ENCODE peak calls at places on chromosomes 16 and 17, in ten cellular contexts. F is heart right ventricle, L is fibroblast of lung, U is AG09309, K is upper lobe of right lung, N is endothelial cell, X is prostate gland, R is A549, A is nephron progenitor cell, J is BJ. G is an unnamed sample.

GRCh38 chr16:19595043-19595767 is 39.7 kb downstream of the VPS35L start:
- DNase-seq in X (no peak), J (peak; percentile 37), F (peak; percentile 50), A (no peak), R (peak; percentile 76), K (no peak), L (peak; percentile 12), N (no peak), U (peak; percentile 75), G (no peak)

GRCh38 chr16:88084881-88085280 is 133.6 kb downstream of the BANP start:
- DNase-seq in U (no peak), A (no peak), K (no peak), X (no peak), N (no peak), F (no peak), L (peak; percentile 86), R (no peak), J (no peak), G (no peak)

GRCh38 chr16:29820730-29821662 is 734 bp downstream of the MVP start:
- DNase-seq in K (peak; percentile 91), A (no peak), X (peak; percentile 61), J (no peak), U (no peak), L (no peak), R (peak; percentile 77), N (no peak), F (no peak), G (no peak)

GRCh38 chr17:44348234-44348987 is 3.3 kb downstream of the GRN start:
- DNase-seq in X (peak; percentile 47), U (no peak), J (no peak), F (no peak), L (no peak), N (no peak), R (no peak), A (no peak), K (peak; percentile 76), G (no peak)

GRCh38 chr16:84881702-84882521 is 62.1 kb downstream of the CRISPLD2 start:
- DNase-seq in R (peak; percentile 61), X (no peak), N (no peak), J (peak; percentile 94), F (no peak), U (peak; percentile 87), K (no peak), L (peak; percentile 95), A (no peak), G (no peak)

GRCh38 chr17:8739104-8739503 is 5.5 kb downstream of the CCDC42 start:
- DNase-seq in F (no peak), N (no peak), K (no peak), R (no peak), J (no peak), L (no peak), U (no peak), A (peak; percentile 80), X (no peak), G (no peak)

GRCh38 chr16:49563666-49564065 is 190.1 kb downstream of the C16orf78 start:
- DNase-seq in J (no peak), X (no peak), N (no peak), U (no peak), R (no peak), L (no peak), A (no peak), F (no peak), K (no peak), G (no peak)

GRCh38 chr16:56389554-56389953 is 35.8 kb downstream of the AMFR start:
- DNase-seq in K (no peak), X (no peak), L (peak; percentile 88), F (no peak), A (no peak), J (peak; percentile 87), N (no peak), R (peak; percentile 29), U (peak; percentile 90), G (no peak)

GRCh38 chr17:50918071-50918932 is 52.1 kb upstream of the TOB1 start:
- DNase-seq in L (no peak), R (no peak), K (no peak), X (no peak), F (no peak), N (no peak), A (no peak), U (no peak), J (no peak), G (no peak)

GRCh38 chr17:18246880-18247612 is 11.5 kb downstream of the FLII start:
- DNase-seq in N (peak; percentile 50), R (peak; percentile 86), A (peak; percentile 81), X (peak; percentile 90), L (no peak), F (peak; percentile 62), U (no peak), K (peak; percentile 94), J (no peak), G (no peak)

GRCh38 chr16:15461376-15461775 is 27.0 kb downstream of the BMERB1 start:
- DNase-seq in J (no peak), X (no peak), A (no peak), L (no peak), R (no peak), U (no peak), K (no peak), F (no peak), N (no peak), G (no peak)

GRCh38 chr16:71439531-71439930 is 2.3 kb downstream of the TLE7 start:
- DNase-seq in U (no peak), X (no peak), N (no peak), L (no peak), A (no peak), J (no peak), F (no peak), R (no peak), K (no peak), G (no peak)

GRCh38 chr16:71443714-71444113 is 1.9 kb upstream of the TLE7 start:
- DNase-seq in F (no peak), U (no peak), K (no peak), A (no peak), R (no peak), N (no peak), X (no peak), L (no peak), J (no peak), G (no peak)

GRCh38 chr16:71442041-71442440 is at the start of gene TLE7:
- DNase-seq in R (no peak), N (no peak), F (no peak), U (no peak), J (no peak), L (no peak), X (no peak), A (no peak), K (no peak), G (no peak)

GRCh38 chr16:71441348-71441781 is 489 bp downstream of the TLE7 start:
- DNase-seq in A (no peak), N (no peak), K (no peak), L (no peak), U (no peak), J (no peak), F (no peak), X (no peak), R (no peak), G (no peak)

DNA sequence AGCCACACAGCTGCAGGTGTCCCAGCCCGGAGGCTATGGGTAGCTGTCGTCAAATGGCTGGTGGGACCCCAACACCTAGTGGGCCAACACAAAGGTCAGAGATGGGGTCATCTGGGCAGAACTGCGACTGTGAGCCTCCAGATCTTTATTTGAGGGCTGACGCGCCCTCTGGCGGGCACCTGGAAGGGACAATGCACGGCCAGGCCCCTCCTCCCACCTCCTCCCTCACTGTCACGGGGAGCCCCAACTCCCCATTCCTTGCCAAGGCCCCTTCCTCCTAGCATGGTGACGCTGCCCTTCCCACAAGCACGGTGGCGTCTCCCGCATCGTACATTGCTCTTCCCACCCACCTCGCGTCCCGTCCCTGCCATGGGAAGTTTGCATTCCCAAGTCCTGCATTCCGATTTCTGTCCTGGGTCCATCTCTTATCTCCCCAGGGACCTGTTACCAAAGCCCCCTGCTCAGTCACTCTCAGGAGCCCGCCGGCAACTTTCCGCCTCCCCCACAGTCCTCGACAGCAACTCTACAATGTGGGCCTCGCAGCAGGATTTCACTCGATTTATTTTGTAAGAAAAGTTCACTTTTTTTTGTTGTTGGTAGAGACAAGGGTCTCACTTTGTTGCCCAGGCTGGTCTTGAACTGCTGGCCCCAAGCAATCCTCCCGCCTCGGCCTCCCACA is 1.0 kb downstream of the TLE7 start:
- DNase-seq in U (no peak), F (no peak), K (no peak), J (no peak), L (no peak), R (no peak), X (no peak), N (peak; percentile 42), A (no peak), G (no peak)
- TF ChIP-seq CTCF in U (peak; percentile 11), F (no peak), K (no peak), J (no peak), L (no peak), R (no peak), X (no peak), N (no peak), A (peak; percentile 22), G (peak; percentile 40)

DNA sequence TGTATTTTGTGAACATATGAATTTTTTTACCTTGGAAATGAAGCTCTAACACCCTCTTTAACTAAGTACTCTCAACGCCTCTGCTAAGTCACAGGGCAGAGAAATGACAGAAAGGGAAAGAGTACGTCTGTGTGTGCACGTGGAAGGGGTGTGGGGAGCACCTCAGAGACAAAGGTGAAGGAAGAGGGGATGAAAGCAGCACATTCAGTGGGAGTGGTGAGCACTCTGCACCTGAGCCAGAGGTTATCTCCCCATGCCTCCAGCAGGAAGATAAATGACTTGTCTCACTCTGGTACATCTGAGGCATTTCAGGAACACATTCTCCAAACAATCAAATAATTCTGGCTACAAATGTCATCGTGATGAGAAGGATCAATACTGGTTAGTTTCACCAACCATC is 15.0 kb downstream of the GNA13 start:
- DNase-seq in J (no peak), K (no peak), U (no peak), L (no peak), R (no peak), X (no peak), F (no peak), A (no peak), N (no peak), G (no peak)
- TF ChIP-seq CTCF in J (no peak), K (no peak), U (no peak), L (no peak), R (no peak), X (no peak), F (no peak), A (no peak), N (no peak), G (no peak)

DNA sequence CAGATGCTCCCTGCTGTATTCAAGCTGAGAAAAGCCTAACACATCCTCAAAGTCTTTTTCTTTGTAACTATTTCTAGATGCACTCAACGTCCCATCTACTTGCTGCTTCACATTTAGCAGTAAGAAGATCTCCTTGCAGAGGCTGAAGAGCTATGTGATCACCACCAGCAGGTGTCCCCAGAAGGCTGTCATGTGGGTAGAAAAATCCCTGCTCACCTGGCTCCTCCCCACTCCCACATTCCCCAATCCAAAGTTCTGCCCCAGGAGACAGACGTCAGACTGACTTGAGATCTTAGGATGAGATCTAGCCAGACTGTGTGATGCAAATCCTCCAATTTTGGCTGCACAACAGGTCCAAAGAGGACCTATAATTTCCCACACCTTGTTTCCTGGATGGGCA is 1.1 kb downstream of the CCL13 start:
- DNase-seq in K (no peak), X (no peak), R (no peak), A (no peak), L (no peak), F (no peak), U (no peak), J (no peak), N (no peak), G (no peak)
- TF ChIP-seq CTCF in K (no peak), X (no peak), R (no peak), A (no peak), L (no peak), F (no peak), U (no peak), J (no peak), N (no peak), G (no peak)

GRCh38 chr16:68972720-68973119 is 129.4 kb downstream of the TANGO6 start:
- DNase-seq in J (no peak), X (no peak), U (no peak), K (no peak), R (peak; percentile 45), L (peak; percentile 50), A (peak; percentile 37), F (no peak), N (peak; percentile 48), G (no peak)
- TF ChIP-seq CTCF in J (peak; percentile 56), X (peak; percentile 10), U (peak; percentile 53), K (peak; percentile 8), R (peak; percentile 34), L (no peak), A (no peak), F (peak; percentile 31), N (no peak), G (peak; percentile 56)